ENCODE peak calls at places on chromosomes 1 and 21, in ten cellular contexts. E is GM23338; A is breast epithelium; V is CD4-positive, alpha-beta T cell; X is H9; Q is heart left ventricle; H is stomach; T is esophagus squamous epithelium; W is psoas muscle; S is CD8-positive, alpha-beta T cell. Y is an unnamed sample.

GRCh38 chr1:175725684-175726083 is 17.7 kb downstream of the TNR start:
- DNase-seq in W (no peak), X (peak; percentile 47), S (no peak), V (no peak), H (no peak), A (no peak), T (no peak), Q (no peak), E (peak; percentile 84), Y (no peak)

GRCh38 chr21:40658237-40658636 is 188.7 kb downstream of the DSCAM start:
- DNase-seq in Q (no peak), A (no peak), W (no peak), S (no peak), H (no peak), X (no peak), E (no peak), T (no peak), V (no peak), Y (no peak)

GRCh38 chr21:27681038-27681437 is 714.1 kb upstream of the ADAMTS5 start:
- DNase-seq in S (no peak), Q (no peak), V (no peak), H (no peak), T (no peak), X (no peak), W (no peak), A (no peak), E (no peak), Y (no peak)

GRCh38 chr1:109214695-109215623 is 1.2 kb downstream of the SARS1 start:
- DNase-seq in H (peak; percentile 40), E (peak; percentile 59), A (no peak), W (peak; percentile 49), V (no peak), X (no peak), T (no peak), S (no peak), Q (peak; percentile 48), Y (peak; percentile 29)

GRCh38 chr1:28860332-28861073 is 48.5 kb downstream of the OPRD1 start:
- DNase-seq in Q (no peak), W (no peak), E (no peak), V (no peak), H (peak; percentile 69), T (no peak), X (no peak), S (no peak), A (no peak), Y (no peak)

GRCh38 chr1:92960395-92961130 is 699 bp downstream of the DIPK1A start:
- DNase-seq in W (peak; percentile 43), E (peak; percentile 69), X (peak; percentile 60), Q (peak; percentile 54), V (peak; percentile 58), H (peak; percentile 68), A (no peak), S (peak; percentile 40), T (no peak), Y (peak; percentile 66)

GRCh38 chr1:9529190-9529589 is 10.1 kb upstream of the SLC25A33 start:
- DNase-seq in Q (no peak), X (no peak), V (no peak), S (no peak), H (no peak), T (no peak), W (no peak), A (no peak), E (no peak), Y (no peak)

GRCh38 chr1:3663999-3664699 is 11.8 kb downstream of the TP73 start:
- DNase-seq in S (no peak), W (no peak), E (no peak), V (no peak), Q (peak; percentile 20), A (no peak), H (no peak), T (no peak), X (peak; percentile 31), Y (no peak)

GRCh38 chr1:9850442-9851162 is 26.8 kb upstream of the CLSTN1 start:
- DNase-seq in E (peak; percentile 48), A (no peak), V (no peak), T (no peak), S (no peak), Q (no peak), W (no peak), H (no peak), X (peak; percentile 58), Y (no peak)

GRCh38 chr1:204123376-204123775 is 28.5 kb downstream of the ETNK2 start:
- DNase-seq in V (no peak), Q (no peak), T (no peak), W (no peak), X (peak; percentile 72), A (no peak), H (no peak), E (peak; percentile 69), S (no peak), Y (no peak)

GRCh38 chr1:156711011-156711817 is 5.8 kb upstream of the CRABP2 start:
- DNase-seq in E (no peak), X (no peak), W (no peak), S (no peak), A (no peak), T (no peak), V (no peak), H (no peak), Q (no peak), Y (no peak)

GRCh38 chr1:15850450-15851079 is 3.1 kb downstream of the SPEN start:
- DNase-seq in V (no peak), X (no peak), A (no peak), Q (no peak), H (no peak), T (no peak), E (no peak), S (no peak), W (no peak), Y (no peak)

GRCh38 chr1:230633469-230633868 is 8.8 kb upstream of the COG2 start:
- DNase-seq in H (no peak), T (no peak), A (no peak), E (no peak), W (no peak), Q (no peak), V (no peak), S (no peak), X (no peak), Y (no peak)

GRCh38 chr1:209652121-209652742 is at the start of gene LAMB3:
- DNase-seq in Q (no peak), A (no peak), S (no peak), E (no peak), H (peak; percentile 79), V (no peak), X (no peak), T (no peak), W (no peak), Y (no peak)

GRCh38 chr21:43942621-43943020 is 69.5 kb upstream of the TRAPPC10 start:
- DNase-seq in X (no peak), T (no peak), V (no peak), S (no peak), A (no peak), W (peak; percentile 8), E (no peak), H (no peak), Q (no peak), Y (no peak)

GRCh38 chr1:184101116-184101515 is 49.6 kb downstream of the TSEN15 start:
- DNase-seq in Q (no peak), A (no peak), E (no peak), S (no peak), V (no peak), W (no peak), T (no peak), X (no peak), H (no peak), Y (no peak)

GRCh38 chr1:69929278-69930057 is 275.9 kb downstream of the LRRC40 start:
- DNase-seq in V (no peak), T (no peak), X (no peak), Q (no peak), A (no peak), E (no peak), H (no peak), W (no peak), S (no peak), Y (no peak)

GRCh38 chr1:34083974-34084373 is 81.1 kb downstream of the CSMD2 start:
- DNase-seq in V (no peak), S (no peak), W (no peak), Q (no peak), H (no peak), T (no peak), X (no peak), A (no peak), E (no peak), Y (no peak)

DNA sequence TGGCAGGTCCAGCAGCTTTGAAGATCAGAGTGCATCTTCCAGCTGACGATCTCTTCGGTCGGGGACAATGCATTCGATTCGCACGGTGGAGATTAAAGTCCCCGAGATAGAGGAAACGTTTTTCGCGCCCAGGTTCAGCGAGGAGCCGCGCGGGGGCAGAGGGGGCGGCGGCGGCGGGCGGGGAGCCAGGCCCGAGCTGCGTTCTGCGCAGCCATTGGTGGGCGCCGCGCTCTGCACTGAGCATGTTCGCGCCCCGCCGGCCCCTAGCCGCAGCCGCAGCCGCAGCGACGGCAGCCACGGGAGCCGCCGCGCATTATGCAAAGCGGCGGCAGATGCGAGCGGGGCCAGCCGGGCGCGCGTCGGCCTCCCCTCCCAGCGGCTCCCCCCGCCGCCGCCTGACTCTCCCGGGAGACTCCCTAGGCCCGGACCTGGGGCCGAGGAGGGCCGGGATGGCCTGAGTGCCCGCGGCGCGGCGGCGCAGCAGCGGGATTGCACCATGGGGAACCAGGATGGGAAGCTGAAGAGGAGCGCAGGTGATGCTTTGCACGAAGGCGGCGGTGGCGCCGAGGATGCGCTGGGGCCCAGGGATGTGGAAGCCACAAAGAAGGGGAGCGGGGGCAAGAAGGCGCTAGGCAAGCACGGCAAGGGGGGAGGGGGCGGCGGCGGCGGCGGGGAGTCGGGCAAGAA is at the start of gene FMN2:
- DNase-seq in W (no peak), T (no peak), Q (no peak), E (peak; percentile 78), V (no peak), S (no peak), X (peak; percentile 75), H (no peak), A (no peak), Y (peak; percentile 67)
- H3K27me3 ChIP-seq in W (peaks cover 5% of the 10 kb centered on the region), T (peaks cover 71% of the 10 kb centered on the region), Q (peaks cover 42% of the 10 kb centered on the region), E (peaks cover 50% of the 10 kb centered on the region), V (peaks cover 48% of the 10 kb centered on the region), S (peaks cover 3% of the 10 kb centered on the region), X (peaks cover 6% of the 10 kb centered on the region), H (peaks cover 76% of the 10 kb centered on the region), A (peaks cover 4% of the 10 kb centered on the region), Y (no peaks in the 10 kb centered on the region)

GRCh38 chr1:169929210-169929526 is 35.5 kb upstream of the SCYL3 start:
- DNase-seq in Q (no peak), V (no peak), A (no peak), T (no peak), H (no peak), E (no peak), X (no peak), S (no peak), W (no peak), Y (no peak)
- TF ChIP-seq CTCF in Q (no peak), V (peak; percentile 40), A (no peak), T (no peak), H (no peak), E (no peak), X (no peak), S (peak; percentile 49), W (no peak), Y (no peak)

GRCh38 chr1:1177452-1178206 is 3.9 kb downstream of the TTLL10 start:
- DNase-seq in T (no peak), E (no peak), V (no peak), S (no peak), A (no peak), W (peak; percentile 7), X (no peak), Q (peak; percentile 13), H (no peak), Y (no peak)
- H3K27me3 ChIP-seq in T (peaks cover 83% of the 10 kb centered on the region), E (no peaks in the 10 kb centered on the region), V (no peaks in the 10 kb centered on the region), S (no peaks in the 10 kb centered on the region), A (peaks cover 4% of the 10 kb centered on the region), W (no peaks in the 10 kb centered on the region), X (no peaks in the 10 kb centered on the region), Q (peaks cover 43% of the 10 kb centered on the region), H (peaks cover 94% of the 10 kb centered on the region), Y (no peaks in the 10 kb centered on the region)

GRCh38 chr1:48697066-48697707 is 79.5 kb downstream of the BEND5 start:
- DNase-seq in A (peak; percentile 67), V (peak; percentile 38), Q (no peak), E (peak; percentile 80), W (peak; percentile 54), X (peak; percentile 74), S (no peak), T (no peak), H (peak; percentile 74), Y (peak; percentile 72)
- TF ChIP-seq CTCF in A (peak; percentile 69), V (peak; percentile 79), Q (peak; percentile 86), E (peak; percentile 86), W (peak; percentile 94), X (peak; percentile 89), S (peak; percentile 80), T (peak; percentile 76), H (no peak), Y (peak; percentile 92)

Y was measured in pancreas.